ENCODE peak calls at places on chromosome 11, in ten cellular contexts. One of them, this sample, is unnamed.

GRCh38 chr11:58466293-58466692 is 24.3 kb upstream of the OR5B12 start:
- DNase-seq in endothelial cell: no peak
- DNase-seq in breast epithelium: no peak
- DNase-seq in brain microvascular endothelial cell: no peak
- DNase-seq in uterus: no peak
- DNase-seq in NB4: no peak
- DNase-seq in HFFc6: no peak
- DNase-seq in epithelial cell of esophagus: peak; percentile 3
- DNase-seq in OCI-LY7: no peak
- DNase-seq in AG09309: no peak
- DNase-seq in this sample: no peak

GRCh38 chr11:130400793-130401483 is 27.5 kb downstream of the ADAMTS8 start:
- DNase-seq in endothelial cell: no peak
- DNase-seq in breast epithelium: peak; percentile 85
- DNase-seq in brain microvascular endothelial cell: no peak
- DNase-seq in uterus: no peak
- DNase-seq in NB4: peak; percentile 77
- DNase-seq in HFFc6: peak; percentile 50
- DNase-seq in epithelial cell of esophagus: peak; percentile 45
- DNase-seq in OCI-LY7: no peak
- DNase-seq in AG09309: peak; percentile 71
- DNase-seq in this sample: no peak

GRCh38 chr11:33660962-33661361 is 39.7 kb downstream of the C11orf91 start:
- DNase-seq in endothelial cell: no peak
- DNase-seq in breast epithelium: no peak
- DNase-seq in brain microvascular endothelial cell: no peak
- DNase-seq in uterus: no peak
- DNase-seq in NB4: no peak
- DNase-seq in HFFc6: no peak
- DNase-seq in epithelial cell of esophagus: no peak
- DNase-seq in OCI-LY7: no peak
- DNase-seq in AG09309: no peak
- DNase-seq in this sample: no peak

GRCh38 chr11:66325140-66325754 is 8.4 kb upstream of the CD248 start:
- DNase-seq in endothelial cell: no peak
- DNase-seq in breast epithelium: no peak
- DNase-seq in brain microvascular endothelial cell: no peak
- DNase-seq in uterus: no peak
- DNase-seq in NB4: peak; percentile 50
- DNase-seq in HFFc6: no peak
- DNase-seq in epithelial cell of esophagus: no peak
- DNase-seq in OCI-LY7: peak; percentile 72
- DNase-seq in AG09309: no peak
- DNase-seq in this sample: peak; percentile 32

GRCh38 chr11:33830903-33831648 is 56.8 kb upstream of the FBXO3 start:
- DNase-seq in endothelial cell: no peak
- DNase-seq in breast epithelium: no peak
- DNase-seq in brain microvascular endothelial cell: no peak
- DNase-seq in uterus: no peak
- DNase-seq in NB4: no peak
- DNase-seq in HFFc6: no peak
- DNase-seq in epithelial cell of esophagus: peak; percentile 73
- DNase-seq in OCI-LY7: no peak
- DNase-seq in AG09309: no peak
- DNase-seq in this sample: no peak

GRCh38 chr11:105553015-105553414 is 56.9 kb upstream of the GRIA4 start:
- DNase-seq in endothelial cell: no peak
- DNase-seq in breast epithelium: no peak
- DNase-seq in brain microvascular endothelial cell: peak; percentile 23
- DNase-seq in uterus: no peak
- DNase-seq in NB4: no peak
- DNase-seq in HFFc6: no peak
- DNase-seq in epithelial cell of esophagus: peak; percentile 4
- DNase-seq in OCI-LY7: no peak
- DNase-seq in AG09309: no peak
- DNase-seq in this sample: no peak

GRCh38 chr11:7281083-7281482 is 29.4 kb downstream of the SYT9 start:
- DNase-seq in endothelial cell: no peak
- DNase-seq in breast epithelium: peak; percentile 24
- DNase-seq in brain microvascular endothelial cell: no peak
- DNase-seq in uterus: no peak
- DNase-seq in NB4: no peak
- DNase-seq in HFFc6: no peak
- DNase-seq in epithelial cell of esophagus: peak; percentile 97
- DNase-seq in OCI-LY7: no peak
- DNase-seq in AG09309: no peak
- DNase-seq in this sample: no peak

GRCh38 chr11:122690801-122691649 is 35.5 kb downstream of the UBASH3B start:
- DNase-seq in endothelial cell: no peak
- DNase-seq in breast epithelium: no peak
- DNase-seq in brain microvascular endothelial cell: no peak
- DNase-seq in uterus: no peak
- DNase-seq in NB4: peak; percentile 91
- DNase-seq in HFFc6: peak; percentile 21
- DNase-seq in epithelial cell of esophagus: no peak
- DNase-seq in OCI-LY7: peak; percentile 75
- DNase-seq in AG09309: no peak
- DNase-seq in this sample: no peak

GRCh38 chr11:67354314-67355022 is 1.1 kb upstream of the POLD4 start:
- DNase-seq in endothelial cell: no peak
- DNase-seq in breast epithelium: no peak
- DNase-seq in brain microvascular endothelial cell: peak; percentile 97
- DNase-seq in uterus: peak; percentile 77
- DNase-seq in NB4: peak; percentile 83
- DNase-seq in HFFc6: peak; percentile 97
- DNase-seq in epithelial cell of esophagus: peak; percentile 87
- DNase-seq in OCI-LY7: no peak
- DNase-seq in AG09309: peak; percentile 89
- DNase-seq in this sample: peak; percentile 52

GRCh38 chr11:25943031-25943430 is 388.9 kb upstream of the ANO3 start:
- DNase-seq in endothelial cell: no peak
- DNase-seq in breast epithelium: no peak
- DNase-seq in brain microvascular endothelial cell: no peak
- DNase-seq in uterus: no peak
- DNase-seq in NB4: no peak
- DNase-seq in HFFc6: no peak
- DNase-seq in epithelial cell of esophagus: no peak
- DNase-seq in OCI-LY7: no peak
- DNase-seq in AG09309: no peak
- DNase-seq in this sample: no peak

GRCh38 chr11:74909363-74909762 is 39.5 kb downstream of the XRRA1 start:
- DNase-seq in endothelial cell: no peak
- DNase-seq in breast epithelium: no peak
- DNase-seq in brain microvascular endothelial cell: no peak
- DNase-seq in uterus: no peak
- DNase-seq in NB4: no peak
- DNase-seq in HFFc6: no peak
- DNase-seq in epithelial cell of esophagus: no peak
- DNase-seq in OCI-LY7: no peak
- DNase-seq in AG09309: no peak
- DNase-seq in this sample: no peak

GRCh38 chr11:65558002-65558784 is at the start of gene LTBP3:
- DNase-seq in endothelial cell: no peak
- DNase-seq in breast epithelium: peak; percentile 81
- DNase-seq in brain microvascular endothelial cell: peak; percentile 69
- DNase-seq in uterus: peak; percentile 86
- DNase-seq in NB4: peak; percentile 69
- DNase-seq in HFFc6: peak; percentile 55
- DNase-seq in epithelial cell of esophagus: no peak
- DNase-seq in OCI-LY7: no peak
- DNase-seq in AG09309: no peak
- DNase-seq in this sample: peak; percentile 63

GRCh38 chr11:2298795-2299747 is 2.6 kb downstream of the C11orf21 start:
- DNase-seq in endothelial cell: peak; percentile 49
- DNase-seq in breast epithelium: peak; percentile 39
- DNase-seq in brain microvascular endothelial cell: no peak
- DNase-seq in uterus: no peak
- DNase-seq in NB4: peak; percentile 35
- DNase-seq in HFFc6: no peak
- DNase-seq in epithelial cell of esophagus: peak; percentile 72
- DNase-seq in OCI-LY7: no peak
- DNase-seq in AG09309: no peak
- DNase-seq in this sample: peak; percentile 74

GRCh38 chr11:62980133-62980760 is 4.5 kb downstream of the SLC22A6 start:
- DNase-seq in endothelial cell: peak; percentile 29
- DNase-seq in breast epithelium: no peak
- DNase-seq in brain microvascular endothelial cell: peak; percentile 15
- DNase-seq in uterus: no peak
- DNase-seq in NB4: peak; percentile 28
- DNase-seq in HFFc6: no peak
- DNase-seq in epithelial cell of esophagus: peak; percentile 27
- DNase-seq in OCI-LY7: no peak
- DNase-seq in AG09309: no peak
- DNase-seq in this sample: peak; percentile 15

GRCh38 chr11:47786373-47786772 is 19.2 kb upstream of the FNBP4 start:
- DNase-seq in endothelial cell: no peak
- DNase-seq in breast epithelium: no peak
- DNase-seq in brain microvascular endothelial cell: no peak
- DNase-seq in uterus: no peak
- DNase-seq in NB4: no peak
- DNase-seq in HFFc6: no peak
- DNase-seq in epithelial cell of esophagus: peak; percentile 47
- DNase-seq in OCI-LY7: no peak
- DNase-seq in AG09309: no peak
- DNase-seq in this sample: no peak

GRCh38 chr11:65425971-65426838 is 3.6 kb downstream of the NEAT1 start:
- DNase-seq in endothelial cell: no peak
- DNase-seq in breast epithelium: no peak
- DNase-seq in brain microvascular endothelial cell: peak; percentile 38
- DNase-seq in uterus: no peak
- DNase-seq in NB4: peak; percentile 98
- DNase-seq in HFFc6: peak; percentile 91
- DNase-seq in epithelial cell of esophagus: peak; percentile 92
- DNase-seq in OCI-LY7: peak; percentile 80
- DNase-seq in AG09309: peak; percentile 57
- DNase-seq in this sample: peak; percentile 61

GRCh38 chr11:134338654-134339053 is 6.9 kb downstream of the GLB1L2 start:
- DNase-seq in endothelial cell: no peak
- DNase-seq in breast epithelium: no peak
- DNase-seq in brain microvascular endothelial cell: no peak
- DNase-seq in uterus: no peak
- DNase-seq in NB4: no peak
- DNase-seq in HFFc6: no peak
- DNase-seq in epithelial cell of esophagus: no peak
- DNase-seq in OCI-LY7: no peak
- DNase-seq in AG09309: no peak
- DNase-seq in this sample: no peak

GRCh38 chr11:68632802-68633201 is 51.5 kb upstream of the GAL start:
- DNase-seq in endothelial cell: peak; percentile 59
- DNase-seq in breast epithelium: no peak
- DNase-seq in brain microvascular endothelial cell: peak; percentile 61
- DNase-seq in uterus: no peak
- DNase-seq in NB4: peak; percentile 82
- DNase-seq in HFFc6: peak; percentile 24
- DNase-seq in epithelial cell of esophagus: peak; percentile 81
- DNase-seq in OCI-LY7: peak; percentile 79
- DNase-seq in AG09309: peak; percentile 2
- DNase-seq in this sample: peak; percentile 74
- TF ChIP-seq CTCF in endothelial cell: peak; percentile 26
- TF ChIP-seq CTCF in breast epithelium: peak; percentile 19
- TF ChIP-seq CTCF in brain microvascular endothelial cell: peak; percentile 87
- TF ChIP-seq CTCF in uterus: no peak
- TF ChIP-seq CTCF in NB4: peak; percentile 77
- TF ChIP-seq CTCF in HFFc6: peak; percentile 75
- TF ChIP-seq CTCF in epithelial cell of esophagus: peak; percentile 77
- TF ChIP-seq CTCF in OCI-LY7: peak; percentile 92
- TF ChIP-seq CTCF in AG09309: peak; percentile 62
- TF ChIP-seq CTCF in this sample: peak; percentile 41

DNA sequence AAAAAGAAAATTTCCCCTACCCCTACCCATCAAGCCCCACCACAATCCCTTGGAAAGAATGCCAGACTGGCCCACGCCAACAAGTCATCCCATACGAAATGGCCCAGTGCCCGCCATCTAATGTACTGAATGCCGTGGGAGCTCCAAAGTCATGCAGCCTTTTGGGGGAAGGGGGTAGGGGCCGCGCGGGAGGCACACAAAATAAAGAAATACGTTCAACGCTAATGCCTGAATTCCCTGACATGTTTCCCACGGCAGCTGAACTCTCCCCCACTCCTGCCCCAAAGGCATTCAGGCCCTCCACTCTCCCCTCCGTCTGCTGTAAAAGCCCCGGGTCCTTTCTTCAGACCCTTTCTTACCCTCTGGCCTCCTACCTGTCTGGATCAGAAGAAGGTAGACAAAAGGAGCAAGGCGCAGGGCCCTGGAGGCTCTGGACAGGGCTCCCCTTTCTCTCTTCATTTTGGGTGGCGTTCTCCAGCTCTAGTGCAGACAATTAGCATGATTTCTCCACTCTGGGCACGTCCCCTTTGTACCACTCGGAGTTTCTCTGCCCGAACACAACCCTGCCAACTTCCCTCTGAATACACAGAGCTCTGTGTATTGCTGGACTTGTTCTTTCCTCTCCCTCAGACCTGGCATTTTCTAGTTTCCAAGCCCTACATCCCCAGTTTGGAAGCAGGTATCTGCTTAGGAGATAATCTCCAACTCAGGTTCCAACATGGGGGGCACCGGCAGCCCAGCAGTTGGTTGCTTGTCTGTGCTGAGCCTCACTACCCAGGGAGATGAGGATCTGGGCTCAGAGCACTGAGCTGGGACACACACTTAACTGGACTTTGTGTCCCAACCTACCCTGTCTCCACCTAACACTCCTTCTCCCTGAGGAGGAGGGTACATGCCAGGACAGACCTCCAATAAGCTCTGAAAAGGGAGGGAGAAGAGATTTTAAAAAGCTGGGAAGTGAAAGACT is at the start of gene HEPACAM:
- DNase-seq in endothelial cell: no peak
- DNase-seq in breast epithelium: no peak
- DNase-seq in brain microvascular endothelial cell: no peak
- DNase-seq in uterus: no peak
- DNase-seq in NB4: no peak
- DNase-seq in HFFc6: no peak
- DNase-seq in epithelial cell of esophagus: no peak
- DNase-seq in OCI-LY7: no peak
- DNase-seq in AG09309: no peak
- DNase-seq in this sample: no peak
- TF ChIP-seq CTCF in endothelial cell: no peak
- TF ChIP-seq CTCF in breast epithelium: no peak
- TF ChIP-seq CTCF in brain microvascular endothelial cell: no peak
- TF ChIP-seq CTCF in uterus: no peak
- TF ChIP-seq CTCF in NB4: no peak
- TF ChIP-seq CTCF in HFFc6: no peak
- TF ChIP-seq CTCF in epithelial cell of esophagus: no peak
- TF ChIP-seq CTCF in OCI-LY7: no peak
- TF ChIP-seq CTCF in AG09309: no peak
- TF ChIP-seq CTCF in this sample: no peak

GRCh38 chr11:111514216-111515031 is at the start of gene HOATZ:
- DNase-seq in endothelial cell: peak; percentile 36
- DNase-seq in breast epithelium: no peak
- DNase-seq in brain microvascular endothelial cell: no peak
- DNase-seq in uterus: no peak
- DNase-seq in NB4: no peak
- DNase-seq in HFFc6: no peak
- DNase-seq in epithelial cell of esophagus: no peak
- DNase-seq in OCI-LY7: no peak
- DNase-seq in AG09309: no peak
- DNase-seq in this sample: peak; percentile 48
- TF ChIP-seq CTCF in endothelial cell: no peak
- TF ChIP-seq CTCF in breast epithelium: no peak
- TF ChIP-seq CTCF in brain microvascular endothelial cell: peak; percentile 53
- TF ChIP-seq CTCF in uterus: no peak
- TF ChIP-seq CTCF in NB4: no peak
- TF ChIP-seq CTCF in HFFc6: no peak
- TF ChIP-seq CTCF in epithelial cell of esophagus: no peak
- TF ChIP-seq CTCF in OCI-LY7: no peak
- TF ChIP-seq CTCF in AG09309: no peak
- TF ChIP-seq CTCF in this sample: peak; percentile 37

GRCh38 chr11:45147017-45147728 is 734 bp downstream of the PRDM11 start:
- DNase-seq in endothelial cell: peak; percentile 97
- DNase-seq in breast epithelium: peak; percentile 94
- DNase-seq in brain microvascular endothelial cell: peak; percentile 88
- DNase-seq in uterus: peak; percentile 96
- DNase-seq in NB4: peak; percentile 95
- DNase-seq in HFFc6: peak; percentile 95
- DNase-seq in epithelial cell of esophagus: peak; percentile 96
- DNase-seq in OCI-LY7: peak; percentile 97
- DNase-seq in AG09309: peak; percentile 81
- DNase-seq in this sample: peak; percentile 94
- TF ChIP-seq CTCF in endothelial cell: no peak
- TF ChIP-seq CTCF in breast epithelium: no peak
- TF ChIP-seq CTCF in brain microvascular endothelial cell: no peak
- TF ChIP-seq CTCF in uterus: no peak
- TF ChIP-seq CTCF in NB4: no peak
- TF ChIP-seq CTCF in HFFc6: no peak
- TF ChIP-seq CTCF in epithelial cell of esophagus: no peak
- TF ChIP-seq CTCF in OCI-LY7: no peak
- TF ChIP-seq CTCF in AG09309: no peak
- TF ChIP-seq CTCF in this sample: no peak

This sample was measured in activated CD8-positive, alpha-beta T cell treated with anti-CD3 and anti-CD28 coated beads for 36 hours.